ENCODE peak calls at places on chromosomes 3 and 15, in five cellular contexts. E, D, S, T and B are unnamed samples.

GRCh38 chr3:45132568-45133211 is 13.5 kb downstream of the CDCP1 start:
- DNase-seq in S (no peak), T (no peak), E (no peak), D (no peak), B (no peak)

GRCh38 chr3:31004025-31004678 is 109.7 kb upstream of the GADL1 start:
- DNase-seq in E (no peak), S (peak; percentile 88), T (no peak), D (no peak), B (no peak)

GRCh38 chr3:9099711-9100110 is 136.4 kb upstream of the RAD18 start:
- DNase-seq in E (no peak), S (no peak), D (no peak), T (no peak), B (no peak)

GRCh38 chr15:40906947-40907802 is 12.9 kb downstream of the VPS18 start:
- DNase-seq in S (peak; percentile 41), D (no peak), T (no peak), E (no peak), B (no peak)

GRCh38 chr15:70156781-70157261 is 59.1 kb upstream of the TLE3 start:
- DNase-seq in E (no peak), T (no peak), D (no peak), S (peak; percentile 34), B (no peak)

GRCh38 chr3:193645806-193646205 is 52.8 kb downstream of the OPA1 start:
- DNase-seq in T (no peak), S (no peak), D (no peak), E (no peak), B (no peak)

GRCh38 chr3:162034368-162034767 is 537.8 kb downstream of the OTOL1 start:
- DNase-seq in T (no peak), D (no peak), S (peak; percentile 54), E (no peak), B (no peak)

GRCh38 chr3:58630710-58631092 is 35.9 kb downstream of the FAM3D start:
- DNase-seq in E (no peak), D (no peak), T (no peak), S (no peak), B (no peak)

GRCh38 chr15:45402955-45403892 is 24.9 kb upstream of the GATM start:
- DNase-seq in D (peak; percentile 31), T (no peak), E (no peak), S (peak; percentile 59), B (no peak)

GRCh38 chr15:23897091-23897490 is 210.0 kb upstream of the NDN start:
- DNase-seq in T (no peak), E (no peak), D (no peak), S (no peak), B (no peak)

GRCh38 chr3:124935264-124935663 is 713 bp upstream of the MUC13 start:
- DNase-seq in S (no peak), E (no peak), T (no peak), D (no peak), B (no peak)

GRCh38 chr3:111069974-111070751 is 1.5 kb upstream of the NECTIN3 start:
- DNase-seq in S (peak; percentile 30), T (no peak), E (no peak), D (no peak), B (no peak)

GRCh38 chr3:133130168-133130567 is 92.0 kb downstream of the TMEM108 start:
- DNase-seq in S (peak; percentile 48), T (no peak), D (no peak), E (no peak), B (no peak)

GRCh38 chr3:195013962-195014361 is 257.0 kb downstream of the XXYLT1 start:
- DNase-seq in S (no peak), D (no peak), T (no peak), E (no peak), B (no peak)
- TF ChIP-seq CEBPB in S (no peak), D (no peak), T (no peak), E (no peak), B (no peak)

GRCh38 chr3:191762323-191762960 is 301.5 kb downstream of the PYDC2 start:
- DNase-seq in S (no peak), D (no peak), E (no peak), T (peak; percentile 95), B (no peak)

DNA sequence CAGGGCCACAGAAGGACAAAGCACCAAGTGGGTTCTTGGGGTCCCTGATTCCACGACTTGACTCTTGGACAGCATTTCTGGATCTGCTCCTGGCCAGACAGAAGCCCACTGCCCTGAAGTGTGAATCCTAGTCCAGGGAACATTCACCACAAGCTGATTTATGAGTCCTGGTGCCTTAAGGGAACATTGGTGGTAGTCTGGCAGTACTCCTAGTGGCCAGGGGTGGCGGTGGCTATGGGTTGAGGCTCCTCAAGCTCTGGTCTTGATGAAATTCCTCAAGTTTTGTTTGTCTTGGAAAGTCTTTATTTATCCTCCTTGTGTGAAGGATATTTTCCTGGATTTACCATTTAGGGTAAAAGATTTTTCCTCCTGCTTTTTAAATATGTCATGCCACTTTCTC is 307.5 kb downstream of the PYDC2 start:
- DNase-seq in S (no peak), E (no peak), D (no peak), T (no peak), B (no peak)
- TF ChIP-seq CEBPB in S (no peak), E (no peak), D (no peak), T (no peak), B (no peak)

GRCh38 chr15:49814709-49815108 is 193.9 kb downstream of the DTWD1 start:
- DNase-seq in E (no peak), D (no peak), T (no peak), S (no peak), B (no peak)
- TF ChIP-seq CEBPB in E (no peak), D (no peak), T (no peak), S (no peak), B (no peak)

GRCh38 chr3:115100172-115100571 is 46.9 kb downstream of the ZBTB20 start:
- DNase-seq in T (peak; percentile 6), D (no peak), S (peak; percentile 70), E (no peak), B (peak; percentile 9)
- TF ChIP-seq CEBPB in T (no peak), D (no peak), S (no peak), E (no peak), B (no peak)

GRCh38 chr3:126340081-126340511 is 17.1 kb downstream of the KLF15 start:
- DNase-seq in T (no peak), D (no peak), S (no peak), E (no peak), B (no peak)
- TF ChIP-seq CEBPB in T (no peak), D (no peak), S (no peak), E (no peak), B (no peak)